ENCODE peak calls at places on chromosome 9, in eight cellular contexts. T, O, B, K, Y, V, S and D are unnamed samples. For H3K27me3 and H3K4me1, the result is how much of the 10 kb centered on the place peaks cover.

GRCh38 chr9:33517373-33517772 is 6.7 kb upstream of the ANKRD18B start:
- DNase-seq in T (no peak), O (no peak), B (no peak), K (peak), Y (no peak), V (no peak), S (no peak), D (no peak)

GRCh38 chr9:14747116-14747515 is 24.6 kb upstream of the CER1 start:
- DNase-seq in T (no peak), O (no peak), B (no peak), K (no peak), Y (no peak), V (no peak), S (no peak), D (no peak)

GRCh38 chr9:7542648-7543165 is 256.9 kb downstream of the DMAC1 start:
- DNase-seq in T (no peak), O (no peak), B (no peak), K (no peak), Y (no peak), V (no peak), S (no peak), D (no peak)

GRCh38 chr9:127057970-127058644 is 64.3 kb downstream of the ANGPTL2 start:
- DNase-seq in T (peak), O (no peak), B (no peak), K (peak), Y (no peak), V (no peak), S (no peak), D (no peak)

GRCh38 chr9:89278997-89279739 is 31.8 kb upstream of the CKS2 start:
- DNase-seq in T (no peak), O (peak), B (no peak), K (peak), Y (peak), V (peak), S (no peak), D (no peak)

GRCh38 chr9:2022560-2022959 is 7.4 kb downstream of the SMARCA2 start:
- DNase-seq in T (no peak), O (no peak), B (no peak), K (no peak), Y (no peak), V (no peak), S (no peak), D (no peak)

GRCh38 chr9:10062629-10063395 is 550.0 kb downstream of the PTPRD start:
- DNase-seq in T (no peak), O (no peak), B (no peak), K (peak), Y (no peak), V (no peak), S (no peak), D (no peak)

GRCh38 chr9:20447291-20447690 is 175.0 kb downstream of the MLLT3 start:
- DNase-seq in T (no peak), O (no peak), B (no peak), K (no peak), Y (no peak), V (no peak), S (no peak), D (no peak)

GRCh38 chr9:18427691-18428090 is 46.3 kb upstream of the ADAMTSL1 start:
- DNase-seq in T (no peak), O (no peak), B (no peak), K (no peak), Y (no peak), V (no peak), S (no peak), D (no peak)

GRCh38 chr9:35054871-35055644 is 17.4 kb downstream of the VCP start:
- DNase-seq in T (no peak), O (no peak), B (no peak), K (no peak), Y (no peak), V (no peak), S (no peak), D (no peak)

GRCh38 chr9:101711330-101711941 is 27.0 kb downstream of the GRIN3A start:
- DNase-seq in T (no peak), O (no peak), B (no peak), K (no peak), Y (peak), V (no peak), S (no peak), D (no peak)

GRCh38 chr9:70427161-70427945 is 12.9 kb upstream of the KLF9 start:
- DNase-seq in T (no peak), O (no peak), B (no peak), K (peak), Y (no peak), V (no peak), S (no peak), D (no peak)

GRCh38 chr9:20538956-20539355 is 83.3 kb downstream of the MLLT3 start:
- DNase-seq in T (no peak), O (no peak), B (no peak), K (peak), Y (no peak), V (no peak), S (no peak), D (no peak)

GRCh38 chr9:70675868-70676370 is 261.5 kb upstream of the KLF9 start:
- DNase-seq in T (no peak), O (no peak), B (no peak), K (no peak), Y (no peak), V (no peak), S (no peak), D (no peak)

GRCh38 chr9:108775901-108776306 is 79.9 kb downstream of the ACTL7B start:
- DNase-seq in T (no peak), O (no peak), B (no peak), K (no peak), Y (no peak), V (no peak), S (no peak), D (no peak)

GRCh38 chr9:116756995-116757394 is 69.9 kb downstream of the TRIM32 start:
- DNase-seq in T (no peak), O (no peak), B (no peak), K (no peak), Y (no peak), V (no peak), S (no peak), D (no peak)

GRCh38 chr9:123251324-123251723 is 17.1 kb downstream of the STRBP start:
- DNase-seq in T (no peak), O (no peak), B (no peak), K (no peak), Y (no peak), V (no peak), S (no peak), D (no peak)

GRCh38 chr9:131457746-131458145 is 45.0 kb upstream of the POMT1 start:
- DNase-seq in T (no peak), O (no peak), B (no peak), K (no peak), Y (no peak), V (no peak), S (no peak), D (no peak)

GRCh38 chr9:28212979-28213378 is 639.7 kb upstream of the C9orf72 start:
- DNase-seq in T (no peak), O (no peak), B (no peak), K (peak), Y (no peak), V (no peak), S (no peak), D (no peak)

DNA sequence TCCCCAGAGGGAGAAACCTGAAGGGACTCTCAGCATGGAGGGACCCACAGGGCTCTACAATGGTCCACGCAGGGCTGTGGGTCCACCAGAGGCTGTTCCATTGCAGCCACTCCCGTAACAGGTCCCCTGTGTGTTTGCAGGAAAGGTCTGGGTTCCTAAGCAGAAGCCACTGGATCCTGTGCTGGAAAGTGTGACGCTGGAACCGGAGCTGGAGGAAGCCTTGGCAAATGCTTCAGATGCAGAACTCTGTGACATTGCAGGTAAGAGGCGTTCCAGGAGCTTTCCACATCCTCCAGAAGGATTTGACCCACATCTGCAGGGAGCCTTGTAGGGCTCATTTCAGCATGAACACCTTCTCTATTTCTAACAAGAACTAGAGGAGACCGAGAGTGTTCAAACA is 51.7 kb downstream of the TMOD1 start:
- DNase-seq in T (no peak), O (no peak), B (no peak), K (no peak), Y (no peak), V (no peak), S (no peak), D (no peak)
- H3K27me3 ChIP-seq in T (under half), O (under half), B (under half), K (under half), Y (under half), V (under half), S (under half), D (under half)

DNA sequence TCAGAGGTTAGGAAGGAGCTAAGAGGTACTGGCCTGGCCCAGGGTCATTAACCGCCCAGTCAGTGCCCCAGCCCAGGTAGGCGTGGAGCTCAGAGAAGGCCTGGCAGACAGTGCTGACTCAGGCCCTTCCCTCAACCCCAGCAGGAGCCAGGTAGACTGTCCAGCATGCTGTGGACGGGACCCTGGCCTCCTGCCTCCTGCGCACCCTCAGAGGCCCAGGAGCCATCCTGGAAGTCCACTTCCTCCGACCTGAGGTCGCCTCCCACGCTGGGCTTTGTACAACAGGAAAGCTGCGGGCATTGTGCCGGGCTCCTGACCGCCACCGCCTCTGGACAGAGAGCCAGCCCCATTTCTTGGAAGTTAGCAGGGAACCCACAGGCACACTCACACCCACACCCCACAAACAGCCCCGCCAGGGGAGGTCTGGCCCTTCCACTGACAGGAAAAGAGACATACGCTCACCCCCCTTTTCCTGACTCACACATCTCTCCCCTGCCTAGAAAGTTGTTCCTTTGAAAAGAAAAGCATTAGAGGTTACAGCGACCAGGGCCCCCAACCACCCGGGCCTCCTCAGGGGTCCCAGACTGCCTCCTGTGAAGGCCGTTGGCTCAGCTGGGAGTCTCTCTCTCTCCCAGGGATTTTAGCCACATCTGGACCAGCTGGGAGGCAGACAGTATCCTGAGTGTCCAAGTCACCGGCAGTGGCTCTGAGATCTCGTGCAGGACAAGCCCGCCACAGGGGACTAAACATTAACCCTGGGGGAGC is 7.7 kb downstream of the RALGDS start:
- DNase-seq in T (no peak), O (peak), B (no peak), K (peak), Y (no peak), V (no peak), S (no peak), D (no peak)
- H3K4me1 ChIP-seq in T (half or more), O (half or more), B (half or more), K (under half), Y (under half), V (under half), S (half or more), D (under half)

GRCh38 chr9:128405780-128406171 is 14.9 kb upstream of the CERCAM start:
- DNase-seq in T (no peak), O (no peak), B (no peak), K (no peak), Y (no peak), V (no peak), S (no peak), D (no peak)
- H3K27me3 ChIP-seq in T (under half), O (under half), B (under half), K (under half), Y (under half), V (under half), S (under half), D (under half)

GRCh38 chr9:121189660-121190059 is 12.0 kb downstream of the RAB14 start:
- DNase-seq in T (no peak), O (no peak), B (no peak), K (no peak), Y (no peak), V (no peak), S (no peak), D (no peak)

GRCh38 chr9:121185774-121186403 is 15.8 kb downstream of the RAB14 start:
- DNase-seq in T (no peak), O (no peak), B (no peak), K (no peak), Y (no peak), V (no peak), S (no peak), D (no peak)

GRCh38 chr9:121187681-121188305 is 13.9 kb downstream of the RAB14 start:
- DNase-seq in T (no peak), O (no peak), B (no peak), K (peak), Y (no peak), V (no peak), S (no peak), D (no peak)

GRCh38 chr9:121191235-121191634 is 10.4 kb downstream of the RAB14 start:
- DNase-seq in T (no peak), O (no peak), B (no peak), K (no peak), Y (no peak), V (no peak), S (no peak), D (no peak)

DNA sequence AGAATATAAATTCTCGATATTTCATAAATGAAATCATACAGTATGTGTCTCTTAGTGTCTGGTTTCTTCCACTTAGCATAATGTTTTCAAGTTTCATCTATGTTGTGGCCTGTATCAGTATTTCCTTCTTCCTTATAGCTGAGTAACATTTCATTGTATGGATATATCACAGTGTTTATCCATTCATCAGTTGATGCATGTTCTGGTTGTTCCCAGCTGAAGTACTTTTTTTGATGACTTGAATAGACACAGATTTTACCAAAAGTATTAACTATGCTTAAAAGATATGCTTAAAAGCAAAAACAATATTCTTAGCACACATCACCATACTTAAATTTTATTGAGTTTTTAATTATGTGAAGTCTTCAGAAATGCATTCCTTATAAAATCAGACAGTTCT is 12.7 kb downstream of the RAB14 start:
- DNase-seq in T (no peak), O (no peak), B (no peak), K (no peak), Y (no peak), V (no peak), S (no peak), D (no peak)
- H3K4me1 ChIP-seq in T (half or more), O (half or more), B (half or more), K (under half), Y (under half), V (under half), S (under half), D (under half)

DNA sequence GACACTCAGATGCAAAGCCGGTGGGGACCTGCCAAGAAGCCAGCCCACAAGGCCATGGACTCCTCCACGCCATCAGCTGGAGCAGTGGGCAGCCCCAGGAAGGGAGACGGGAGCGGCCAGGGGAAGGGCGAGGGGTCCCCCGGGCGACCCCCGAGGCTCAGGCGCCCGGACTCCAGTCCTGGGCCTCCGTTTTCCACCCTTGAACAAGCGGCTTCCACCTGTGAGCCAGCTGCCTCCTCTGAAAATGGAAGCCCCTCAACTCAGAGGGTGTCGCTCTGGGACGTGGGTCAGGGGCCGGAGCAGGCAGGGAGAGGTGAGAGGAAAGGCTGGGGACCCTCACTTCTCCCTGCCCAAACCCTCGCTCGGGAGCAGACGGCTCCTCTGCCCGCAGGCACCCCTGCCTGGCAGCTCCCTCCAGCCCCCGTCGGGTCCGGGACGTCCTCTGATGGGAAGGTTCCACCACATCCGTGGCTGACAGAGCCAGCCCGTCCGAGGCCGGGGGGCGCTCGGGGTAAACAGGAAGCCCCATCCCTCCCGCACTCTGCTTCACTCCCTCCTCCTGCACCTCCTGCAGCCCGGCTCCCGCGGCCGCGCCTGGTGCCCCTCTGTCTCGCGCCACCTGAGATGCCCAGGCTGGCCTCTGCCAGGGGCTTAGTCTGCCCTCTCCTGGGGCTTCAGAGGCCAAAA is 3.7 kb upstream of the EGFL7 start:
- DNase-seq in T (no peak), O (peak), B (no peak), K (no peak), Y (peak), V (no peak), S (no peak), D (no peak)
- H3K27me3 ChIP-seq in T (under half), O (under half), B (under half), K (under half), Y (under half), V (under half), S (half or more), D (half or more)

DNA sequence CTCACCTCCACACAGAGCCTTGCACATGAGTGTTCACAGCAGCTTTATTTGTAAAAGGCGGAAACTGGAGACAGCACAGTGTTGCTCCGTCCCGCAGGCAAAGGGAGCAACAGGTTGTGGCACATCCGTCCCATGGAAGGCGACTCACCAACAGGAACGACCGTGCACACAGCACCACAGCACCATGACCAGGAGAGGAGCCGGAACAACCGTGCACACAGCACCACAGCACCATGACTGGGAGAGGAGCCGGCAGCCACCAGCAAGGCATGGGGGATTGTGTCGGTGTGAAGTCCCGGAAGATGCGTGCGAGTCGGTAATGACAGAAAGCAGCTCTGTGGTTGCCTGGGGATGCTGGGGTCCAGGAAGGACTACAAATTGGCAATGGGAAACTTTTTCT is 158.5 kb downstream of the C9orf50 start:
- DNase-seq in T (no peak), O (no peak), B (no peak), K (no peak), Y (no peak), V (no peak), S (no peak), D (no peak)
- H3K4me1 ChIP-seq in T (half or more), O (half or more), B (under half), K (under half), Y (under half), V (under half), S (under half), D (under half)

DNA sequence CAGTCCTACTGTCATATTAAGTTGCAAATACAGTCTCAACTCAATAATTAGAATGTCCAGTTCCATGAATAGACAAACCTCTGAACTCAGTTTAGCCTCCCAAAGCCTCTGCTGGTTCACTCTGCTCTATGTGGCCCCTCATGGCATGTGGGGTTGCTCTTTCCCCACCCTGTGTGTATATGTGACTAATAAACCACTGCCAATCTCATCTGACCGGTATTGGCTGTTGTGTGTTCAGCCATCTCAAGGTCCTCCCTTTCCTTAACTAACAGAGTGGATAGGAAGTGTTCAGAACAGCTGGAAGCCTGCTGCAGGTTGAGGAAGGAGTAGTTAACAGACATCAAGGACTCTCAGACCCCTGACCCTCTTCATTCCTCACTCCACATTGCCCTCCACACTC is 55.3 kb downstream of the IL33 start:
- DNase-seq in T (no peak), O (no peak), B (no peak), K (no peak), Y (no peak), V (no peak), S (no peak), D (no peak)
- H3K27me3 ChIP-seq in T (under half), O (under half), B (under half), K (under half), Y (under half), V (under half), S (under half), D (under half)